ENCODE peak calls at places on chromosomes 6 and 20, in ten cellular contexts. One of them, this sample, is unnamed.

GRCh38 chr6:105740946-105741605 is 338.2 kb upstream of the PREP start:
- DNase-seq in GM04504: no peak
- DNase-seq in thoracic aorta: no peak
- DNase-seq in RPMI8226: no peak
- DNase-seq in hippocampal formation: no peak
- DNase-seq in T-helper 2 cell: no peak
- DNase-seq in ecto neural progenitor cell: no peak
- DNase-seq in stomach: no peak
- DNase-seq in Calu3: no peak
- DNase-seq in uterus: no peak
- DNase-seq in this sample: no peak

GRCh38 chr20:62951143-62951895 is 1.2 kb upstream of the SLC17A9 start:
- DNase-seq in GM04504: no peak
- DNase-seq in thoracic aorta: no peak
- DNase-seq in RPMI8226: no peak
- DNase-seq in hippocampal formation: no peak
- DNase-seq in T-helper 2 cell: no peak
- DNase-seq in ecto neural progenitor cell: no peak
- DNase-seq in stomach: no peak
- DNase-seq in Calu3: no peak
- DNase-seq in uterus: no peak
- DNase-seq in this sample: no peak

GRCh38 chr6:150176152-150176551 is 33.3 kb downstream of the PPP1R14C start:
- DNase-seq in GM04504: no peak
- DNase-seq in thoracic aorta: no peak
- DNase-seq in RPMI8226: no peak
- DNase-seq in hippocampal formation: no peak
- DNase-seq in T-helper 2 cell: no peak
- DNase-seq in ecto neural progenitor cell: no peak
- DNase-seq in stomach: peak
- DNase-seq in Calu3: no peak
- DNase-seq in uterus: no peak
- DNase-seq in this sample: no peak

GRCh38 chr6:6676910-6677441 is 88.5 kb downstream of the LY86 start:
- DNase-seq in GM04504: no peak
- DNase-seq in thoracic aorta: peak
- DNase-seq in RPMI8226: peak
- DNase-seq in hippocampal formation: peak
- DNase-seq in T-helper 2 cell: peak
- DNase-seq in ecto neural progenitor cell: peak
- DNase-seq in stomach: peak
- DNase-seq in Calu3: peak
- DNase-seq in uterus: peak
- DNase-seq in this sample: peak

GRCh38 chr6:25175216-25175615 is 104.0 kb upstream of the CARMIL1 start:
- DNase-seq in GM04504: no peak
- DNase-seq in thoracic aorta: no peak
- DNase-seq in RPMI8226: no peak
- DNase-seq in hippocampal formation: no peak
- DNase-seq in T-helper 2 cell: no peak
- DNase-seq in ecto neural progenitor cell: no peak
- DNase-seq in stomach: no peak
- DNase-seq in Calu3: peak
- DNase-seq in uterus: no peak
- DNase-seq in this sample: no peak

GRCh38 chr20:57475388-57476072 is 49.4 kb downstream of the CTCFL start:
- DNase-seq in GM04504: no peak
- DNase-seq in thoracic aorta: no peak
- DNase-seq in RPMI8226: peak
- DNase-seq in hippocampal formation: no peak
- DNase-seq in T-helper 2 cell: no peak
- DNase-seq in ecto neural progenitor cell: no peak
- DNase-seq in stomach: no peak
- DNase-seq in Calu3: no peak
- DNase-seq in uterus: no peak
- DNase-seq in this sample: no peak

GRCh38 chr6:30810813-30811329 is 66.5 kb upstream of the IER3 start:
- DNase-seq in GM04504: no peak
- DNase-seq in thoracic aorta: no peak
- DNase-seq in RPMI8226: peak
- DNase-seq in hippocampal formation: no peak
- DNase-seq in T-helper 2 cell: no peak
- DNase-seq in ecto neural progenitor cell: no peak
- DNase-seq in stomach: peak
- DNase-seq in Calu3: peak
- DNase-seq in uterus: no peak
- DNase-seq in this sample: no peak

GRCh38 chr6:161744211-161745067 is 470.6 kb upstream of the AGPAT4 start:
- DNase-seq in GM04504: no peak
- DNase-seq in thoracic aorta: no peak
- DNase-seq in RPMI8226: no peak
- DNase-seq in hippocampal formation: no peak
- DNase-seq in T-helper 2 cell: no peak
- DNase-seq in ecto neural progenitor cell: no peak
- DNase-seq in stomach: no peak
- DNase-seq in Calu3: no peak
- DNase-seq in uterus: no peak
- DNase-seq in this sample: no peak

GRCh38 chr6:21348462-21349195 is 244.9 kb upstream of the SOX4 start:
- DNase-seq in GM04504: peak
- DNase-seq in thoracic aorta: no peak
- DNase-seq in RPMI8226: no peak
- DNase-seq in hippocampal formation: no peak
- DNase-seq in T-helper 2 cell: no peak
- DNase-seq in ecto neural progenitor cell: no peak
- DNase-seq in stomach: no peak
- DNase-seq in Calu3: peak
- DNase-seq in uterus: peak
- DNase-seq in this sample: no peak

GRCh38 chr6:104705095-104705707 is 154.5 kb downstream of the HACE1 start:
- DNase-seq in GM04504: no peak
- DNase-seq in thoracic aorta: no peak
- DNase-seq in RPMI8226: no peak
- DNase-seq in hippocampal formation: no peak
- DNase-seq in T-helper 2 cell: no peak
- DNase-seq in ecto neural progenitor cell: no peak
- DNase-seq in stomach: no peak
- DNase-seq in Calu3: no peak
- DNase-seq in uterus: no peak
- DNase-seq in this sample: no peak

GRCh38 chr20:60762386-60762785 is 489.7 kb upstream of the CDH4 start:
- DNase-seq in GM04504: no peak
- DNase-seq in thoracic aorta: no peak
- DNase-seq in RPMI8226: no peak
- DNase-seq in hippocampal formation: no peak
- DNase-seq in T-helper 2 cell: no peak
- DNase-seq in ecto neural progenitor cell: no peak
- DNase-seq in stomach: no peak
- DNase-seq in Calu3: no peak
- DNase-seq in uterus: no peak
- DNase-seq in this sample: no peak

GRCh38 chr6:167806061-167806700 is 20.5 kb upstream of the AFDN start:
- DNase-seq in GM04504: no peak
- DNase-seq in thoracic aorta: no peak
- DNase-seq in RPMI8226: no peak
- DNase-seq in hippocampal formation: no peak
- DNase-seq in T-helper 2 cell: no peak
- DNase-seq in ecto neural progenitor cell: no peak
- DNase-seq in stomach: no peak
- DNase-seq in Calu3: no peak
- DNase-seq in uterus: no peak
- DNase-seq in this sample: no peak

GRCh38 chr6:97026298-97026697 is 101.8 kb downstream of the KLHL32 start:
- DNase-seq in GM04504: no peak
- DNase-seq in thoracic aorta: no peak
- DNase-seq in RPMI8226: no peak
- DNase-seq in hippocampal formation: no peak
- DNase-seq in T-helper 2 cell: no peak
- DNase-seq in ecto neural progenitor cell: no peak
- DNase-seq in stomach: no peak
- DNase-seq in Calu3: no peak
- DNase-seq in uterus: no peak
- DNase-seq in this sample: no peak